ENCODE peak calls at places on chromosomes 5 and 9, in six cellular contexts. Q is activated T-cell treated with anti-CD3 and anti-CD28 coated beads for 1 hour; P is effector CD8-positive, alpha-beta T cell; H is anterior cingulate cortex; J is WTC11; W is HCT116. M is an unnamed sample.

GRCh38 chr5:154740483-154740882 is 14.7 kb upstream of the LARP1 start:
- DNase-seq in Q (no peak), P (no peak), H (peak), J (no peak), W (no peak), M (no peak)

GRCh38 chr5:79011869-79012268 is 26.8 kb upstream of the ARSB start:
- DNase-seq in Q (no peak), P (no peak), H (no peak), J (no peak), W (no peak), M (no peak)

GRCh38 chr9:92191801-92192200 is 76.6 kb upstream of the SPTLC1 start:
- DNase-seq in Q (no peak), P (no peak), H (no peak), J (no peak), W (no peak), M (no peak)

GRCh38 chr5:74185599-74185998 is 454.9 kb downstream of the ENC1 start:
- DNase-seq in Q (no peak), P (no peak), H (no peak), J (no peak), W (no peak), M (peak)

GRCh38 chr9:120616961-120617636 is 37.1 kb upstream of the CDK5RAP2 start:
- DNase-seq in Q (no peak), P (no peak), H (no peak), J (no peak), W (no peak), M (no peak)

GRCh38 chr9:69771775-69772418 is 12.1 kb upstream of the PTAR1 start:
- DNase-seq in Q (no peak), P (no peak), H (no peak), J (no peak), W (no peak), M (no peak)

GRCh38 chr5:115686692-115687054 is 60.8 kb upstream of the TMED7 start:
- DNase-seq in Q (no peak), P (no peak), H (no peak), J (no peak), W (no peak), M (no peak)

GRCh38 chr5:57420821-57421220 is 61.8 kb downstream of the ACTBL2 start:
- DNase-seq in Q (no peak), P (no peak), H (no peak), J (no peak), W (no peak), M (no peak)

GRCh38 chr5:150105898-150106615 is 19.7 kb upstream of the CSF1R start:
- DNase-seq in Q (no peak), P (no peak), H (no peak), J (no peak), W (no peak), M (no peak)

GRCh38 chr9:38042626-38043359 is 26.2 kb downstream of the SHB start:
- DNase-seq in Q (no peak), P (no peak), H (no peak), J (no peak), W (no peak), M (no peak)

GRCh38 chr9:89606049-89606481 is 1.3 kb downstream of the GADD45G start:
- DNase-seq in Q (peak), P (no peak), H (peak), J (peak), W (no peak), M (no peak)

GRCh38 chr9:4689687-4690104 is 10.3 kb downstream of the CDC37L1 start:
- DNase-seq in Q (no peak), P (no peak), H (no peak), J (no peak), W (no peak), M (no peak)

GRCh38 chr5:119355244-119355635 is 579 bp upstream of the TNFAIP8 start:
- DNase-seq in Q (peak), P (peak), H (no peak), J (peak), W (no peak), M (no peak)

GRCh38 chr9:12972608-12973589 is 198.1 kb downstream of the LURAP1L start:
- DNase-seq in Q (no peak), P (no peak), H (no peak), J (no peak), W (no peak), M (peak)

GRCh38 chr5:125476888-125477585 is 730.6 kb upstream of the ZNF608 start:
- DNase-seq in Q (no peak), P (no peak), H (no peak), J (no peak), W (no peak), M (no peak)

GRCh38 chr5:554284-554988 is 30.2 kb upstream of the SLC9A3 start:
- DNase-seq in Q (no peak), P (no peak), H (no peak), J (no peak), W (no peak), M (no peak)

GRCh38 chr5:78649220-78649700 is 688 bp upstream of the LHFPL2 start:
- DNase-seq in Q (no peak), P (no peak), H (no peak), J (peak), W (no peak), M (no peak)

GRCh38 chr5:173890195-173890951 is 2.2 kb downstream of the CPEB4 start:
- DNase-seq in Q (no peak), P (no peak), H (peak), J (peak), W (no peak), M (peak)

GRCh38 chr5:15290953-15291352 is 209.0 kb upstream of the FBXL7 start:
- DNase-seq in Q (no peak), P (no peak), H (no peak), J (no peak), W (no peak), M (no peak)

GRCh38 chr5:160542840-160543239 is 121.2 kb downstream of the PTTG1 start:
- DNase-seq in Q (no peak), P (no peak), H (no peak), J (no peak), W (no peak), M (no peak)

GRCh38 chr9:96619491-96620154 is at the start of gene CDC14B:
- DNase-seq in Q (peak), P (peak), H (peak), J (peak), W (peak), M (peak)

GRCh38 chr9:121862371-121862970 is 211.0 kb downstream of the DAB2IP start:
- DNase-seq in Q (no peak), P (no peak), H (no peak), J (no peak), W (no peak), M (no peak)

GRCh38 chr9:112059145-112059979 is 115.7 kb downstream of the SUSD1 start:
- DNase-seq in Q (no peak), P (no peak), H (no peak), J (no peak), W (no peak), M (no peak)

GRCh38 chr5:177428574-177429217 is 2.2 kb downstream of the GRK6 start:
- DNase-seq in Q (no peak), P (no peak), H (no peak), J (no peak), W (no peak), M (no peak)

GRCh38 chr9:4237748-4238511 is 61.9 kb downstream of the GLIS3 start:
- DNase-seq in Q (no peak), P (no peak), H (no peak), J (peak), W (no peak), M (no peak)

GRCh38 chr5:27241564-27242257 is 203.3 kb upstream of the CDH9 start:
- DNase-seq in Q (no peak), P (no peak), H (no peak), J (no peak), W (no peak), M (no peak)

GRCh38 chr9:20620658-20621552 is 1.4 kb downstream of the MLLT3 start:
- DNase-seq in Q (peak), P (peak), H (no peak), J (no peak), W (no peak), M (no peak)

GRCh38 chr5:74199436-74200210 is 440.9 kb downstream of the ENC1 start:
- DNase-seq in Q (no peak), P (no peak), H (no peak), J (no peak), W (no peak), M (no peak)

GRCh38 chr9:127850286-127850830 is 4.1 kb downstream of the ENG start:
- DNase-seq in Q (no peak), P (no peak), H (no peak), J (no peak), W (no peak), M (no peak)

GRCh38 chr9:93436655-93437407 is 14.7 kb upstream of the FAM120A start:
- DNase-seq in Q (no peak), P (no peak), H (no peak), J (no peak), W (no peak), M (no peak)

GRCh38 chr9:108652851-108653250 is 202.9 kb downstream of the ACTL7B start:
- DNase-seq in Q (no peak), P (no peak), H (no peak), J (no peak), W (no peak), M (no peak)

GRCh38 chr9:99823392-99824377 is 2.0 kb downstream of the NR4A3 start:
- DNase-seq in Q (peak), P (peak), H (no peak), J (peak), W (no peak), M (no peak)

M was measured in NCI-H446.